ENCODE peak calls at places on chromosomes 2 and 18, in eight cellular contexts. M, R, D, T, C, O, Y and L are unnamed samples.

GRCh38 chr18:34219651-34220050 is 5.1 kb downstream of the NOL4 start:
- DNase-seq in O (no peak), Y (no peak), M (no peak), R (no peak), C (no peak), T (no peak), D (no peak), L (no peak)

GRCh38 chr18:74514860-74515495 is 18.8 kb downstream of the CNDP2 start:
- DNase-seq in D (no peak), Y (no peak), O (no peak), M (no peak), T (no peak), R (no peak), C (no peak), L (no peak)

GRCh38 chr2:191835539-191836350 is 11.1 kb downstream of the CAVIN2 start:
- DNase-seq in T (peak; percentile 19), Y (no peak), R (no peak), M (no peak), D (no peak), C (no peak), O (no peak), L (no peak)

GRCh38 chr2:113894156-113894743 is 4.4 kb downstream of the ACTR3 start:
- DNase-seq in D (no peak), O (no peak), T (peak; percentile 93), Y (no peak), R (no peak), M (no peak), C (peak; percentile 23), L (no peak)

GRCh38 chr18:79573921-79574491 is 105.6 kb upstream of the CTDP1 start:
- DNase-seq in Y (no peak), O (no peak), C (no peak), M (peak; percentile 38), D (no peak), R (no peak), T (no peak), L (no peak)

GRCh38 chr2:233385489-233386044 is 31.3 kb downstream of the DGKD start:
- DNase-seq in Y (peak; percentile 37), R (no peak), D (no peak), M (no peak), C (no peak), T (peak; percentile 10), O (no peak), L (no peak)

GRCh38 chr2:238434846-238435751 is 8.4 kb downstream of the ASB1 start:
- DNase-seq in O (no peak), D (no peak), T (no peak), Y (no peak), C (no peak), M (no peak), R (no peak), L (no peak)

GRCh38 chr2:9256147-9256546 is 49.5 kb downstream of the ASAP2 start:
- DNase-seq in Y (no peak), M (no peak), O (no peak), R (no peak), D (no peak), C (no peak), T (no peak), L (no peak)

GRCh38 chr18:58253871-58254270 is 209.8 kb downstream of the NEDD4L start:
- DNase-seq in T (no peak), C (no peak), O (no peak), R (no peak), Y (no peak), D (no peak), M (no peak), L (no peak)

GRCh38 chr2:219285894-219286425 is 6.8 kb downstream of the DNAJB2 start:
- DNase-seq in O (no peak), Y (no peak), R (no peak), D (no peak), M (no peak), T (peak; percentile 59), C (no peak), L (no peak)

GRCh38 chr2:120398961-120399888 is 53.3 kb downstream of the INHBB start:
- DNase-seq in D (no peak), Y (no peak), C (peak; percentile 94), M (peak; percentile 51), O (no peak), R (no peak), T (no peak), L (no peak)

GRCh38 chr18:76391038-76391437 is 104.0 kb downstream of the ZNF516 start:
- DNase-seq in M (no peak), Y (no peak), O (no peak), R (no peak), C (no peak), D (no peak), T (no peak), L (no peak)

GRCh38 chr2:197708331-197708730 is 3.2 kb downstream of the MARS2 start:
- DNase-seq in C (no peak), O (no peak), R (no peak), T (peak; percentile 37), M (no peak), Y (no peak), D (no peak), L (no peak)

GRCh38 chr2:236882931-236883330 is 202.8 kb upstream of the COPS8 start:
- DNase-seq in R (no peak), M (no peak), Y (no peak), D (no peak), C (no peak), T (no peak), O (no peak), L (no peak)

DNA sequence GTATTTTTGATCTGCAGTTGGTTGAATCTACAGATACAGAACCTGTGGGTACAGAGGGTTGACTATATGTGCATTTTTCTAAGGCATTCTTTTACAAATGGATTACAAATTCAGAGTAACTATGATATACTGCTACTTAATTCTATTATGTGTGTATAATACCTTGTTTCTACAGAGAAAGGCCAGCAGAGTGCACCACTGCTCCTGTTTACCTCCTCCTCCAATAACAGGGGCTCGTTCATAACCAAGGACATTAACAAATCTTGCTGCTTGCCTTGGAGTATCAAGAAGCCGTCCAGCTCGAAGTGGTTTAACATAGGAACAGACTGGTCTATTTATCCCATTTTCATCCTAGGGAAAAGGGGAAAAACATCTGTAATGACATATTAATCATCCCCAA is 16.4 kb downstream of the CEP76 start:
- DNase-seq in T (peak; percentile 28), C (no peak), O (no peak), R (no peak), Y (no peak), M (no peak), D (no peak), L (no peak)
- TF ChIP-seq CTCF in T (peak; percentile 28), C (peak; percentile 38), O (no peak), R (no peak), Y (no peak), M (no peak), D (peak; percentile 26), L (peak; percentile 33)

GRCh38 chr2:231671617-231672350 is 36.5 kb upstream of the PTMA start:
- DNase-seq in Y (no peak), C (no peak), R (peak; percentile 84), T (no peak), D (no peak), O (no peak), M (no peak), L (no peak)

GRCh38 chr2:231673348-231673770 is 35.0 kb upstream of the PTMA start:
- DNase-seq in C (peak; percentile 84), Y (no peak), T (peak; percentile 50), M (peak; percentile 87), R (peak; percentile 87), O (peak; percentile 76), D (no peak), L (no peak)

GRCh38 chr2:231668981-231669380 is 39.3 kb upstream of the PTMA start:
- DNase-seq in D (no peak), O (no peak), R (no peak), Y (no peak), T (no peak), M (no peak), C (no peak), L (no peak)

GRCh38 chr2:231672617-231673347 is 35.5 kb upstream of the PTMA start:
- DNase-seq in T (peak; percentile 44), R (peak; percentile 83), C (peak; percentile 67), Y (no peak), D (no peak), O (peak; percentile 73), M (peak; percentile 83), L (no peak)

DNA sequence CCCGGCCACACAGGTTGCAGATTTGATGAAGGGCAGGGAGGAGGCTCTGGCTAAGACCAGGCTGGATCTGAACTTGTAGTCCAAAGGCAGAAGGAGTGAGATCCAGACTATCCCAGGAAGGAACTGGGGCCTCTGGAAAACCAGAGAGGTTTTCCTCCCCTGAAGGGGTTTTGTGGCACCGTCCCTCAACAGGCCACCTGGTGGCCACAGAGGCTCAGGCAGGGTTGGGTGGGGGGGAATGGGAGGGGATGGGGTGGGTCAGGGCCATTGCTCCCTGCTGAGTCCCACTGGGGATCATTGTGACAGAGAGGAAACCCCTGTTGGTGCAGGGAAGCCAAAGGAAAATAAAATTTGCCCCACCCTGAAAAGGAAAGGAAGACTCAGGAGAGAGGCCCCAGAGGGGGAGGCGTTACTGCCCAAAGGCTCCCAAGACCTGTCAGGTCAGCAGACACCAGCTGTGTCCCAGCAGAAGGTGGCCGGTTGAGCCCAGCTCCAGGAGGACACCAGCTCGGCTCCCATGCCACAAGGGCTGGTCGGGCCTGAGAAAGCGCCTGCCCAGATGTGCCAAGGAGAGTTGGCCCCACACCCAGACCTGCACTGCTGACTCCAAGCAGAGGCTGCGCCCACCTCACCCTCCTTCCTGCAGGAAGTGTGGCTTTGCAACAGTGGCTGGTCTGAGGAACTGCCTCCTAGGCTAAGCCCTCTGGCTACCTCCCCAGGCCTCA is 37.3 kb upstream of the PTMA start:
- DNase-seq in M (peak; percentile 64), T (no peak), O (no peak), D (no peak), R (peak; percentile 86), C (no peak), Y (no peak), L (no peak)
- TF ChIP-seq CTCF in M (no peak), T (peak; percentile 33), O (peak; percentile 32), D (peak; percentile 54), R (no peak), C (peak; percentile 42), Y (no peak), L (no peak)

GRCh38 chr2:6866982-6867381 is 1.3 kb upstream of the CMPK2 start:
- DNase-seq in R (no peak), T (no peak), O (no peak), M (no peak), Y (no peak), C (no peak), D (no peak), L (no peak)

GRCh38 chr2:6864251-6864758 is 1.4 kb downstream of the CMPK2 start:
- DNase-seq in Y (no peak), M (no peak), O (no peak), D (no peak), R (no peak), C (no peak), T (no peak), L (no peak)

GRCh38 chr2:6865346-6866238 is at the start of gene CMPK2:
- DNase-seq in T (peak; percentile 39), C (peak; percentile 50), Y (peak; percentile 90), R (no peak), O (peak; percentile 58), D (peak; percentile 55), M (peak; percentile 89), L (peak; percentile 38)

GRCh38 chr2:6864938-6865345 is 765 bp downstream of the CMPK2 start:
- DNase-seq in C (no peak), T (no peak), D (no peak), M (peak; percentile 65), R (no peak), O (no peak), Y (peak; percentile 45), L (no peak)

GRCh38 chr2:6866239-6866745 is 585 bp upstream of the CMPK2 start:
- DNase-seq in R (no peak), C (peak; percentile 44), Y (peak; percentile 61), O (no peak), T (peak; percentile 23), M (peak; percentile 71), D (peak; percentile 4), L (no peak)
- TF ChIP-seq CTCF in R (no peak), C (peak; percentile 51), Y (peak; percentile 69), O (no peak), T (peak; percentile 69), M (no peak), D (peak; percentile 61), L (no peak)

GRCh38 chr2:163644238-163644637 is 91.6 kb downstream of the FIGN start:
- DNase-seq in C (no peak), O (no peak), Y (no peak), R (no peak), D (no peak), M (no peak), T (no peak), L (no peak)
- TF ChIP-seq CTCF in C (no peak), O (no peak), Y (no peak), R (no peak), D (no peak), M (no peak), T (no peak), L (no peak)